ENCODE peak calls at places on chromosomes 12 and 14, in five cellular contexts. D, X, N, U and Q are unnamed samples.
A peak's percentile ranks its signal among the peaks of the same experiment; 100 is the strongest.

GRCh38 chr12:43079481-43079880 is 472.5 kb downstream of the ADAMTS20 start:
- DNase-seq in X (no peak), D (no peak), U (no peak), N (no peak), Q (no peak)

GRCh38 chr12:115251727-115252126 is 567.8 kb upstream of the TBX3 start:
- DNase-seq in U (no peak), N (no peak), X (no peak), D (no peak), Q (no peak)

GRCh38 chr14:96105921-96106441 is 66.8 kb downstream of the C14orf132 start:
- DNase-seq in D (no peak), X (peak; percentile 20), U (no peak), N (no peak), Q (no peak)

GRCh38 chr12:124668602-124669001 is 101.2 kb upstream of the NCOR2 start:
- DNase-seq in X (no peak), N (no peak), U (no peak), D (no peak), Q (no peak)

GRCh38 chr12:47397664-47398281 is 308.1 kb downstream of the RPAP3 start:
- DNase-seq in D (no peak), U (no peak), X (peak; percentile 37), N (peak; percentile 36), Q (peak; percentile 35)

GRCh38 chr14:61837336-61838229 is 75.4 kb downstream of the SNAPC1 start:
- DNase-seq in N (peak; percentile 74), X (peak; percentile 77), D (no peak), U (peak; percentile 78), Q (peak; percentile 51)

GRCh38 chr12:47981496-47982260 is 18.3 kb downstream of the TMEM106C start:
- DNase-seq in U (no peak), D (no peak), N (no peak), X (peak; percentile 30), Q (no peak)

GRCh38 chr12:99935608-99936007 is 49.1 kb downstream of the ANKS1B start:
- DNase-seq in U (no peak), N (no peak), X (no peak), D (no peak), Q (no peak)

GRCh38 chr14:53553221-53553620 is 400.1 kb upstream of the DDHD1 start:
- DNase-seq in D (no peak), N (no peak), X (no peak), U (no peak), Q (no peak)

GRCh38 chr12:31651893-31652521 is 7.5 kb upstream of the ETFBKMT start:
- DNase-seq in D (no peak), X (no peak), N (no peak), U (no peak), Q (no peak)

GRCh38 chr12:116603516-116603915 is 44.3 kb downstream of the MAP1LC3B2 start:
- DNase-seq in U (no peak), N (no peak), D (no peak), X (no peak), Q (no peak)

GRCh38 chr14:93073833-93074769 is 41.6 kb downstream of the ITPK1 start:
- DNase-seq in N (no peak), U (no peak), X (no peak), D (peak; percentile 52), Q (no peak)

GRCh38 chr14:39432619-39433451 is 602 bp upstream of the FBXO33 start:
- DNase-seq in X (peak; percentile 97), N (peak; percentile 79), D (peak; percentile 94), U (peak; percentile 88), Q (peak; percentile 93)

GRCh38 chr12:47391566-47391965 is 311.8 kb upstream of the AMIGO2 start:
- DNase-seq in X (no peak), U (no peak), D (no peak), N (peak; percentile 61), Q (no peak)

GRCh38 chr12:51819851-51820720 is 28.4 kb downstream of the FIGNL2 start:
- DNase-seq in N (no peak), X (peak; percentile 66), D (no peak), U (no peak), Q (peak; percentile 37)